ENCODE peak calls at places on chromosomes 3 and 15, in four cellular contexts. One of them, this sample, is unnamed.

GRCh38 chr15:98684441-98684840 is 36.1 kb downstream of the IGF1R start:
- DNase-seq in colonic mucosa: no peak
- DNase-seq in HAP-1: no peak
- DNase-seq in CD8-positive, alpha-beta memory T cell: no peak
- DNase-seq in this sample: no peak

GRCh38 chr3:134638385-134639020 is 12.3 kb downstream of the KY start:
- DNase-seq in CD8-positive, alpha-beta memory T cell: no peak
- DNase-seq in HAP-1: no peak
- DNase-seq in colonic mucosa: no peak
- DNase-seq in this sample: no peak

GRCh38 chr3:125140011-125140813 is 72.3 kb downstream of the SLC12A8 start:
- DNase-seq in HAP-1: no peak
- DNase-seq in colonic mucosa: no peak
- DNase-seq in CD8-positive, alpha-beta memory T cell: no peak
- DNase-seq in this sample: no peak

GRCh38 chr3:129845956-129846355 is 47.6 kb downstream of the TMCC1 start:
- DNase-seq in colonic mucosa: no peak
- DNase-seq in CD8-positive, alpha-beta memory T cell: no peak
- DNase-seq in HAP-1: no peak
- DNase-seq in this sample: no peak

GRCh38 chr15:48059786-48060185 is 61.0 kb upstream of the SLC24A5 start:
- DNase-seq in HAP-1: no peak
- DNase-seq in CD8-positive, alpha-beta memory T cell: no peak
- DNase-seq in colonic mucosa: peak; percentile 35
- DNase-seq in this sample: no peak

GRCh38 chr15:63420333-63420741 is 38.7 kb upstream of the CA12 start:
- DNase-seq in CD8-positive, alpha-beta memory T cell: no peak
- DNase-seq in HAP-1: no peak
- DNase-seq in colonic mucosa: no peak
- DNase-seq in this sample: no peak

GRCh38 chr3:33146791-33147445 is 33.1 kb downstream of the CRTAP start:
- DNase-seq in HAP-1: no peak
- DNase-seq in colonic mucosa: no peak
- DNase-seq in CD8-positive, alpha-beta memory T cell: no peak
- DNase-seq in this sample: peak; percentile 94

GRCh38 chr3:72152551-72153476 is 367.9 kb upstream of the PROK2 start:
- DNase-seq in HAP-1: peak; percentile 52
- DNase-seq in CD8-positive, alpha-beta memory T cell: no peak
- DNase-seq in colonic mucosa: peak; percentile 80
- DNase-seq in this sample: peak; percentile 44

GRCh38 chr3:23806322-23807160 is 786 bp downstream of the UBE2E1 start:
- DNase-seq in CD8-positive, alpha-beta memory T cell: peak; percentile 14
- DNase-seq in HAP-1: peak; percentile 55
- DNase-seq in colonic mucosa: peak; percentile 37
- DNase-seq in this sample: peak; percentile 55

GRCh38 chr3:45644467-45645201 is 44.6 kb upstream of the SACM1L start:
- DNase-seq in colonic mucosa: no peak
- DNase-seq in HAP-1: no peak
- DNase-seq in CD8-positive, alpha-beta memory T cell: no peak
- DNase-seq in this sample: no peak

GRCh38 chr15:88695046-88695445 is 56.2 kb downstream of the ISG20 start:
- DNase-seq in CD8-positive, alpha-beta memory T cell: no peak
- DNase-seq in HAP-1: no peak
- DNase-seq in colonic mucosa: no peak
- DNase-seq in this sample: no peak

GRCh38 chr3:182490601-182491485 is 302.5 kb upstream of the ATP11B start:
- DNase-seq in HAP-1: peak; percentile 20
- DNase-seq in colonic mucosa: peak; percentile 23
- DNase-seq in CD8-positive, alpha-beta memory T cell: no peak
- DNase-seq in this sample: no peak

GRCh38 chr15:90322531-90322930 is 29.6 kb upstream of the ZNF774 start:
- DNase-seq in CD8-positive, alpha-beta memory T cell: no peak
- DNase-seq in HAP-1: peak; percentile 42
- DNase-seq in colonic mucosa: no peak
- DNase-seq in this sample: no peak

GRCh38 chr3:178966299-178967183 is 105.1 kb downstream of the ZMAT3 start:
- DNase-seq in HAP-1: no peak
- DNase-seq in colonic mucosa: no peak
- DNase-seq in CD8-positive, alpha-beta memory T cell: no peak
- DNase-seq in this sample: no peak

GRCh38 chr15:83436513-83437158 is 10.5 kb upstream of the SH3GL3 start:
- DNase-seq in HAP-1: peak; percentile 60
- DNase-seq in colonic mucosa: no peak
- DNase-seq in CD8-positive, alpha-beta memory T cell: no peak
- DNase-seq in this sample: peak; percentile 51

GRCh38 chr15:75042730-75043508 is 19.5 kb downstream of the PPCDC start:
- DNase-seq in HAP-1: peak; percentile 63
- DNase-seq in CD8-positive, alpha-beta memory T cell: peak; percentile 60
- DNase-seq in colonic mucosa: peak; percentile 84
- DNase-seq in this sample: peak; percentile 69

GRCh38 chr3:150840733-150841515 is 64.3 kb downstream of the MINDY4B start:
- DNase-seq in colonic mucosa: no peak
- DNase-seq in HAP-1: no peak
- DNase-seq in CD8-positive, alpha-beta memory T cell: no peak
- DNase-seq in this sample: no peak

GRCh38 chr15:22960126-22960525 is 20.0 kb downstream of the CYFIP1 start:
- DNase-seq in CD8-positive, alpha-beta memory T cell: no peak
- DNase-seq in HAP-1: no peak
- DNase-seq in colonic mucosa: no peak
- DNase-seq in this sample: no peak
- H3K4me3 ChIP-seq in CD8-positive, alpha-beta memory T cell: no peak overlapping the region
- H3K4me3 ChIP-seq in HAP-1: no peak overlapping the region
- H3K4me3 ChIP-seq in colonic mucosa: no peak overlapping the region
- H3K4me3 ChIP-seq in this sample: no peak overlapping the region

GRCh38 chr3:29348311-29348710 is 67.4 kb downstream of the RBMS3 start:
- DNase-seq in colonic mucosa: no peak
- DNase-seq in CD8-positive, alpha-beta memory T cell: no peak
- DNase-seq in HAP-1: no peak
- DNase-seq in this sample: no peak
- H3K4me1 ChIP-seq in colonic mucosa: no peaks in the 10 kb centered on the region
- H3K4me1 ChIP-seq in CD8-positive, alpha-beta memory T cell: no peaks in the 10 kb centered on the region
- H3K4me1 ChIP-seq in HAP-1: peaks cover 46% of the 10 kb centered on the region
- H3K4me1 ChIP-seq in this sample: no peaks in the 10 kb centered on the region

DNA sequence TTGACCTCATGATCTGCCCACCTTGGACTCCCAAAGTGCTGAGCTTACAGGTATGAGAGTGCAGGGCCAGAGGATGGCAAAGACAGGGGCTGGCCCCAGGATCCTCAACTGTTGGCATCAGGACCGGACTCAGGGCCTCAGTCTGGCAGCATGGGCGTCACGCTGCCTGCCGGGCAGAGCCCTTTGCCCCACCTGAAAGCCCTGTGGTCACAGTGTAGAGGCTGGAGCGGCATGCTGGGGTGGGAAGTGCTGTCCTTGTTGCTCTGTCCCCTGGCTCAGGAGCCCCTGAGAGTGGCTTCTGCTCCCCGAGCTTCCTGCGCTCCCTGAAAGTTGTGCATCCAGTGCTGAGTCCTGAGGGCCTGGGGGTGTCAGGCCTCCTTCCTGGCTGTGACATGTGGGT is 147.1 kb downstream of the OR4M2 start:
- DNase-seq in colonic mucosa: no peak
- DNase-seq in CD8-positive, alpha-beta memory T cell: no peak
- DNase-seq in HAP-1: no peak
- DNase-seq in this sample: no peak
- H3K9me3 ChIP-seq in colonic mucosa: no peaks in the 10 kb centered on the region
- H3K9me3 ChIP-seq in CD8-positive, alpha-beta memory T cell: no peaks in the 10 kb centered on the region
- H3K9me3 ChIP-seq in HAP-1: peaks cover 69% of the 10 kb centered on the region
- H3K9me3 ChIP-seq in this sample: no peaks in the 10 kb centered on the region

DNA sequence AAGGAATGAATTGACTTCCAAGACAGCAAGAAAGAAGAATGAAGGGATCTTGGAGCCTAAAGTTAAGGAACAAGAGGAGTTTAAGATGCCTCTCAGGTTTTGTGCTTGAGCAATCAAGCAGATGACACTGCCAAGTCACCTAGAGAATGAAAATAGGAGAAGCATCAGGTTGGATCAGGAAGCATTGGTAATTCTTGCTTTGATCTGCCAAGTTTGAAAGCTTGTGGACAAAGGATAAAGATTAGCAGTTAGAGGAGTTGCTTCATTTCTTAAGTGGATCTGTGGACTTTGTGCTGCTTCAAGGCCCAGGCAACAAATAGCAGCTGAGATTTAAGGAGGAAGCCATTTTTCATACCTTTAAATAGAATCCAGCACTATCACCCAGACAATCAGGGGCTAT is 35.6 kb downstream of the FRMD5 start:
- DNase-seq in CD8-positive, alpha-beta memory T cell: no peak
- DNase-seq in colonic mucosa: no peak
- DNase-seq in HAP-1: no peak
- DNase-seq in this sample: no peak
- H3K4me3 ChIP-seq in CD8-positive, alpha-beta memory T cell: no peak overlapping the region
- H3K4me3 ChIP-seq in colonic mucosa: no peak overlapping the region
- H3K4me3 ChIP-seq in HAP-1: no peak overlapping the region
- H3K4me3 ChIP-seq in this sample: no peak overlapping the region

DNA sequence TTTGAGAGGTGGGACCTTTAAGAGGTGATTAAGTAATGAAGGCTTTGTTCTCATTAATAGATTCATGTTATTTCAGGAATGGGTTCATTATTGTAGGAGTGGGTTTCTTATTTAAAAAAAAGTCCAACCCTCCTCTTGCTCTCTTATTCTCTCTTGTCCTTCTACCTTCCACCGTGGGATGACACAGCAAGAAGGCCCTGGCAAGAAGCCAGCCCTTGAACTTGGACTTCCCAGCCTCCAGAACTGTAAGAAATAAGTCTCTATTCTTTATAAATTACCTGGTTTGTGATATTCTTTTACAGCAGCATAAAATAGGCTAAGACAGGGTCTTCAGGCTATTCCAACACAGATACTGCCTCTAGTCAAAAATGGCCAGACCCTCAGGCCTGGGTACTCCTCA is 62.2 kb downstream of the MYLK start:
- DNase-seq in HAP-1: no peak
- DNase-seq in colonic mucosa: no peak
- DNase-seq in CD8-positive, alpha-beta memory T cell: no peak
- DNase-seq in this sample: no peak
- H3K4me1 ChIP-seq in HAP-1: no peaks in the 10 kb centered on the region
- H3K4me1 ChIP-seq in colonic mucosa: no peaks in the 10 kb centered on the region
- H3K4me1 ChIP-seq in CD8-positive, alpha-beta memory T cell: no peaks in the 10 kb centered on the region
- H3K4me1 ChIP-seq in this sample: peaks cover 25% of the 10 kb centered on the region

DNA sequence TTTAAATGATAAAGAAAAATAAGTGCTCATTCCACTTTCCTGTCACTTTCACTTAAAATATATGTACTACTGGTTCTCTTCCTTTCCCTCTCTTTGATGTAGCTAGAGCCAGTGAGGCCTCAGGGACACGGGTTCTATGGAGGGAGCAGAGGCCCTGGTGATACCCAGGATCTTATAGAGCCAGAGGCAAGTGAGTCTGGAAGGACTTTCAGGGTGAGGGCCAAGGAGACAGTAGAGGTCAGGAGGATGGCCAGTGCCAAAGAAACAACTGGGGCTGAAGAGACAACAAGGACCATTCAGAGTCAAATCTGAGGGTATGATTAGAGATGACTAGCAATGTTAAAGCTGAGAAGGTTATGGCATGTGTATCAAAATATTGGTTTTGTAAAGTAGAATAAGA is 124.1 kb upstream of the GOLGA6L6 start:
- DNase-seq in colonic mucosa: no peak
- DNase-seq in CD8-positive, alpha-beta memory T cell: no peak
- DNase-seq in HAP-1: no peak
- DNase-seq in this sample: no peak
- H3K9me3 ChIP-seq in colonic mucosa: no peaks in the 10 kb centered on the region
- H3K9me3 ChIP-seq in CD8-positive, alpha-beta memory T cell: no peaks in the 10 kb centered on the region
- H3K9me3 ChIP-seq in HAP-1: no peaks in the 10 kb centered on the region
- H3K9me3 ChIP-seq in this sample: no peaks in the 10 kb centered on the region

GRCh38 chr3:79881431-79881830 is 113.6 kb upstream of the ROBO1 start:
- DNase-seq in CD8-positive, alpha-beta memory T cell: no peak
- DNase-seq in colonic mucosa: no peak
- DNase-seq in HAP-1: no peak
- DNase-seq in this sample: no peak

GRCh38 chr3:79885407-79885806 is 117.6 kb upstream of the ROBO1 start:
- DNase-seq in HAP-1: no peak
- DNase-seq in CD8-positive, alpha-beta memory T cell: no peak
- DNase-seq in colonic mucosa: no peak
- DNase-seq in this sample: no peak

GRCh38 chr3:79887203-79887602 is 119.4 kb upstream of the ROBO1 start:
- DNase-seq in HAP-1: no peak
- DNase-seq in CD8-positive, alpha-beta memory T cell: no peak
- DNase-seq in colonic mucosa: no peak
- DNase-seq in this sample: no peak

DNA sequence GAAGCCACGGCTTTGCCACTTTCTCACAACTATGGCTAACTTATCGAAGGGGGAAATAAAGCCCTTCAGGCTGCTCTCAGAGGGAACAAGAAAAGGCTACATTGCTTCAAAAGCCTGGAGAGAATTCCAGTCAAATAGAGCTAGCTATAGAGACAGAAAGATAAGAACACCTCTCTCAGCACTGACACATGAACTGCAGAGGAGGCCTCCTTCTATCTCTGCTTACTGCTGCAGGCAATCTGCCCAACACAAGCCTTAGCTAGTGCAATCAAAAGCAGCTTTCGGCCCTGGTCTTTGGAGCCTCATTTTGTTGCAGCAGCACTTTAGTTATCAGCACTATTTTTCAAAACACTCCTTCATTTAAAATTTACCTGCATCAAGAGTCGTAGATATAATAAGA is 118.4 kb upstream of the ROBO1 start:
- DNase-seq in CD8-positive, alpha-beta memory T cell: no peak
- DNase-seq in HAP-1: no peak
- DNase-seq in colonic mucosa: no peak
- DNase-seq in this sample: no peak
- H3K4me3 ChIP-seq in CD8-positive, alpha-beta memory T cell: no peak overlapping the region
- H3K4me3 ChIP-seq in HAP-1: no peak overlapping the region
- H3K4me3 ChIP-seq in colonic mucosa: no peak overlapping the region
- H3K4me3 ChIP-seq in this sample: no peak overlapping the region

GRCh38 chr3:159895430-159895829 is 93.2 kb upstream of the IL12A start:
- DNase-seq in CD8-positive, alpha-beta memory T cell: no peak
- DNase-seq in HAP-1: no peak
- DNase-seq in colonic mucosa: no peak
- DNase-seq in this sample: no peak
- H3K4me1 ChIP-seq in CD8-positive, alpha-beta memory T cell: no peaks in the 10 kb centered on the region
- H3K4me1 ChIP-seq in HAP-1: peaks cover 6% of the 10 kb centered on the region
- H3K4me1 ChIP-seq in colonic mucosa: no peaks in the 10 kb centered on the region
- H3K4me1 ChIP-seq in this sample: peaks cover 47% of the 10 kb centered on the region